ENCODE peak calls at places on chromosomes 3 and 15, in four cellular contexts. F is psoas muscle, A is adrenal gland, O is ovary. R is an unnamed sample. For H3K4me1, the result is how much of the 10 kb centered on the place peaks cover.

GRCh38 chr3:13546667-13547171 is 2.2 kb upstream of the FBLN2 start:
- DNase-seq in F (peak), O (no peak), A (peak), R (no peak)

GRCh38 chr3:171704002-171704401 is 106.3 kb downstream of the PLD1 start:
- DNase-seq in O (no peak), A (no peak), F (no peak), R (no peak)

GRCh38 chr3:123327480-123327879 is 121.4 kb downstream of the ADCY5 start:
- DNase-seq in A (no peak), F (no peak), O (no peak), R (no peak)

GRCh38 chr3:175224051-175224450 is 364.9 kb downstream of the NAALADL2 start:
- DNase-seq in F (no peak), A (peak), O (no peak), R (no peak)

GRCh38 chr3:172448661-172449467 is 608 bp upstream of the GHSR start:
- DNase-seq in O (no peak), F (no peak), A (no peak), R (no peak)

GRCh38 chr15:47434641-47435040 is 282.7 kb upstream of the SEMA6D start:
- DNase-seq in O (no peak), A (no peak), F (no peak), R (no peak)

GRCh38 chr15:71458089-71458660 is 342.9 kb downstream of the THSD4 start:
- DNase-seq in A (no peak), O (no peak), F (no peak), R (no peak)

GRCh38 chr3:34675383-34676120 is 877.1 kb downstream of the PDCD6IP start:
- DNase-seq in O (no peak), F (no peak), A (no peak), R (no peak)

GRCh38 chr15:78767331-78767951 is 43.8 kb downstream of the ADAMTS7 start:
- DNase-seq in F (peak), O (peak), A (no peak), R (no peak)

GRCh38 chr3:136920904-136921649 is 36.7 kb upstream of the IL20RB start:
- DNase-seq in F (no peak), O (no peak), A (no peak), R (no peak)

GRCh38 chr3:180523040-180523439 is 78.9 kb upstream of the TTC14 start:
- DNase-seq in O (no peak), A (no peak), F (no peak), R (no peak)

GRCh38 chr3:60775956-60776355 is 475.3 kb downstream of the FHIT start:
- DNase-seq in F (no peak), A (no peak), O (no peak), R (no peak)

GRCh38 chr3:152127058-152127457 is 141.7 kb upstream of the MBNL1 start:
- DNase-seq in A (no peak), F (no peak), O (no peak), R (no peak)

GRCh38 chr3:15420871-15421270 is 6.5 kb downstream of the METTL6 start:
- DNase-seq in F (no peak), A (no peak), O (no peak), R (no peak)

GRCh38 chr3:174431717-174432116 is 427.4 kb upstream of the NAALADL2 start:
- DNase-seq in O (no peak), F (no peak), A (no peak), R (no peak)

GRCh38 chr3:74139648-74140047 is 474.8 kb downstream of the CNTN3 start:
- DNase-seq in O (no peak), F (no peak), A (no peak), R (no peak)
- TF ChIP-seq CTCF in O (no peak), F (no peak), A (no peak), R (no peak)

GRCh38 chr3:94627689-94628088 is 564.8 kb downstream of the NSUN3 start:
- DNase-seq in O (no peak), A (no peak), F (no peak), R (no peak)

DNA sequence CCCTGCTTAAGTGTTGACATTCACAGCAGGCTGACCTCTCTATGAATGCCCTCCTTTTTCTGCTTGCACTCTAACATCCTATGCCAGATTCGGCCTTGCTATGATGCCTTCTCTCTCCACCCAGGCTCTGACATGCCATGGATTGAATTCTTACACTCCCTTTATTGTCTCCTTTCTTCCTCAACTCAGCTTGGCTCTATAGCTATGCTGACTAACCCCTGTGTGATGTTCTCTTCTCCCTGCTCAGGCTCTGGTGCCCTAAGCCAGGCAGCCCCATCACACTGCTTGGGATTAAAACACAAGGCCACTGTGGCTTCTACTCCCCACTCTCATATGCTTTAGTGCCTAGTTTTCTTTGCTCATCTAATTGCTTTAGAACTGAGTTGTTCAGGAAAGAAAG is 563.7 kb downstream of the NSUN3 start:
- DNase-seq in A (no peak), F (no peak), O (no peak), R (no peak)
- H3K4me1 ChIP-seq in A (under half), F (under half), O (under half), R (under half)

GRCh38 chr3:159947220-159947619 is 41.4 kb upstream of the IL12A start:
- DNase-seq in F (no peak), O (no peak), A (no peak), R (no peak)
- H3K27ac ChIP-seq in F (no peak), O (no peak), A (no peak), R (no peak)

GRCh38 chr3:193791041-193792032 is 198.3 kb downstream of the OPA1 start:
- DNase-seq in O (no peak), A (no peak), F (no peak), R (no peak)

GRCh38 chr3:193788189-193788946 is 195.4 kb downstream of the OPA1 start:
- DNase-seq in A (peak), O (peak), F (peak), R (peak)

GRCh38 chr3:193789455-193789854 is 196.4 kb downstream of the OPA1 start:
- DNase-seq in A (no peak), O (no peak), F (no peak), R (no peak)

GRCh38 chr3:193787496-193787870 is 194.5 kb downstream of the OPA1 start:
- DNase-seq in F (no peak), A (no peak), O (no peak), R (no peak)

DNA sequence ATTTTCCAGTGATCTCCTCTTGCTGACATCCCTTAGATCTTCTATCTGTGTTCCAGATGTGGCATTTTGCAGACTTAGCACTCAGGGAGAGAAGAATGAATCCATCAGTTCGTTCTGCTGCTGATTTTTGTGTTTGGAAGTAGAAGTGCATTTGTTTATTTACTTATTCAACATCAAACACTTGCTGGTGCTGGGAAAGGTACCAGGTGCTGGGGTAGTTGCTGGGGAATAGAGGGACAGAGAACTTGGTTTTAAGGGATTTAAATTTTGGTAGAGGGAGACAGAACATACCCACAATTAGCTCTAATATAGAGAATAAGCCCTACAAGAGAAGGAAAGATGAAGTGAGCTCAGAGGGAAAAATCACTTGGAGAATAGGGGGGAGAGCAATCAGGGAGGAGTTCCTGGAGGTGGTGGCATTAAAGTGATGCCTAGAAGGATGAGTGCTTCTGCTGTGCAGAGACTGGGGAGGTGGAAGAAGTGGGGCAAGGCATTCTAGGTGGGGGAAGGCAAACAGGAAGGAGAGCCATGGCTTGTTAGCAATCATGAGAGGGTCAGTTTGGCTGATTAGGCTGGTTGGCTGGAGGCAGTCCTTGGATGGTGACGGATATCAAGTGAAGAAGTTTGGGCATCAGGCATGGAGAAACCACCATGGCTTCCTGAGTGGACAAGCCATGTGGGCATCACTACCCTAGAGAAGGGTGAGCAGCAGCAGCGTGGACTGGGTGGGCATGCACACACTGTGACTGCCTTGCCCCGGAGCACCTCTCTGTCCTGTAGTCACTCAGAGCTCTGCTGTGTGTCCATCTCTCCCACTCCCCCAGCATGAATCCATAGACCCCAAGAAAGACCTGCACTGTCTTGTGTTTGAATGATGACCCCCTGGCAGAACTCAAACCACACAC is 197.3 kb downstream of the OPA1 start:
- DNase-seq in F (no peak), A (no peak), O (no peak), R (no peak)
- TF ChIP-seq CTCF in F (no peak), A (no peak), O (no peak), R (no peak)

GRCh38 chr3:50154476-50154839 is 666 bp upstream of the SEMA3F start:
- DNase-seq in F (no peak), A (no peak), O (no peak), R (peak)
- H3K4me1 ChIP-seq in F (under half), A (under half), O (under half), R (under half)

GRCh38 chr15:90188914-90189748 is 12.0 kb upstream of the SEMA4B start:
- DNase-seq in F (no peak), O (no peak), A (no peak), R (no peak)
- H3K27ac ChIP-seq in F (no peak), O (no peak), A (peak), R (no peak)

DNA sequence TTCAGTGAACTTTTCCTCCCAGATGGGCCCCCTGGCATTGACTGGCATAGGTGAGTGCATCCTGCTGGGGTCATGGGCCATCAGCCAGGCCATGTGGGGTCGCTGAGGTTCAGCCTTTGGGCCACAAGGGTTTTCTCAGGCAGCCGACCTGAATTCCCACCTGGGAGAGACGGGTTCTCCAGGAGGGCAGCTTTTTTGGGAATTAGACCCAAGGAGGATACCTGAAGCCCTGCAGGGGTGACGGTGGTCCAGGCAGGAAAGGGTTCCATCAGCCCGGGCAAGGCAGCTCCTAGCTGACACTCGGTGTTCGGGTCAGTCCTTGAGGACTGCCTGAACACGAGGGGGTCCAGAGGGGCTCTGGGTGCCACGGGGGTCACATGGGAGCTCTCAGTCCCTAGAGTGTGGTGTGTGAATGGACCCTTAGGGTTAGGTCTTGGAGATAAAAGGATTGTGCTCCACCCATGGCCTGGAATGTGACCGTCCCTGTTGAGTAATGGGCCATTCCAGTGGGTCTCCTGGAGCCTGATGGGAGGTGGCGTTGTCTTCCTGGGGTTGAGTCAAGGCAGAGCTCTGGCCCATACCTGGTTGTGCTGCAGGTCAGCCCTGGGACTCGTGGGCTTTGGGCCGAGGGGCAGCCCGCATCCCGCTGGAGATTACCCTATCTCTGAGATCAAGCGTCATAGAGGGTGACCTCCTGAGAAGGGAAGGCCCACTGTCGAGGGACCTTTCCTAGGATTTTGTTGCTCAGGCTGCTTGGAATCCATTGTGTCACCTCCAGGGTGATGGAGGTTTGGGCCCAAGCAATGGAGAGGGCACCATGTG is 192.8 kb downstream of the UBE3A start:
- DNase-seq in A (no peak), O (peak), F (peak), R (no peak)
- TF ChIP-seq CTCF in A (no peak), O (no peak), F (no peak), R (no peak)

GRCh38 chr15:48557335-48557734 is 88.2 kb downstream of the FBN1 start:
- DNase-seq in A (no peak), F (peak), O (no peak), R (no peak)
- H3K4me1 ChIP-seq in A (under half), F (under half), O (under half), R (under half)